ENCODE peak calls at places on chromosomes 3 and 15, in four cellular contexts. L is psoas muscle, V is stomach, R is HCT116. N is an unnamed sample.

GRCh38 chr3:152104847-152105415 is 163.8 kb upstream of the MBNL1 start:
- DNase-seq in L (no peak), V (no peak), R (no peak), N (no peak)

GRCh38 chr3:5298453-5298852 is 110.9 kb downstream of the EDEM1 start:
- DNase-seq in L (no peak), V (no peak), R (no peak), N (no peak)

GRCh38 chr15:47937834-47938233 is 183.0 kb upstream of the SLC24A5 start:
- DNase-seq in L (no peak), V (no peak), R (no peak), N (no peak)

GRCh38 chr15:68560501-68561113 is 18.2 kb upstream of the CORO2B start:
- DNase-seq in L (no peak), V (no peak), R (no peak), N (peak; percentile 41)

GRCh38 chr15:92709064-92709463 is 53.5 kb upstream of the FAM174B start:
- DNase-seq in L (no peak), V (no peak), R (no peak), N (no peak)

GRCh38 chr3:57682284-57682683 is 10.6 kb downstream of the DENND6A start:
- DNase-seq in L (no peak), V (no peak), R (no peak), N (no peak)

GRCh38 chr15:67836477-67836876 is 3.4 kb downstream of the RNU6-1 start:
- DNase-seq in L (peak; percentile 56), V (peak; percentile 60), R (no peak), N (peak; percentile 63)

GRCh38 chr3:180375831-180376230 is 226.1 kb upstream of the TTC14 start:
- DNase-seq in L (no peak), V (no peak), R (no peak), N (no peak)

GRCh38 chr3:147797095-147797494 is 387.9 kb downstream of the ZIC1 start:
- DNase-seq in L (no peak), V (no peak), R (no peak), N (no peak)

GRCh38 chr3:180980612-180981011 is 8.9 kb downstream of the DNAJC19 start:
- DNase-seq in L (no peak), V (no peak), R (no peak), N (no peak)

GRCh38 chr15:93146601-93147000 is 57.6 kb upstream of the RGMA start:
- DNase-seq in L (no peak), V (no peak), R (no peak), N (no peak)

GRCh38 chr15:72203507-72203837 is 5.9 kb upstream of the GRAMD2A start:
- DNase-seq in L (peak; percentile 74), V (peak; percentile 68), R (no peak), N (no peak)

GRCh38 chr15:85412956-85413854 is 32.8 kb downstream of the AKAP13 start:
- DNase-seq in L (peak; percentile 65), V (peak; percentile 65), R (peak; percentile 88), N (peak; percentile 84)

GRCh38 chr15:90701880-90702630 is 15.1 kb upstream of the BLM start:
- DNase-seq in L (no peak), V (no peak), R (no peak), N (no peak)

GRCh38 chr3:149462653-149463052 is 11.8 kb upstream of the TM4SF4 start:
- DNase-seq in L (no peak), V (no peak), R (no peak), N (no peak)

GRCh38 chr3:107220538-107220937 is 156.7 kb upstream of the CCDC54 start:
- DNase-seq in L (no peak), V (no peak), R (no peak), N (no peak)

GRCh38 chr15:99440551-99441426 is 125.0 kb upstream of the MEF2A start:
- DNase-seq in L (no peak), V (peak; percentile 25), R (no peak), N (peak; percentile 42)

GRCh38 chr15:64251121-64251520 is 88.3 kb upstream of the PPIB start:
- DNase-seq in L (no peak), V (no peak), R (no peak), N (no peak)

GRCh38 chr3:119492810-119493209 is 5.5 kb upstream of the TIMMDC1 start:
- DNase-seq in L (no peak), V (no peak), R (no peak), N (no peak)

GRCh38 chr3:194364652-194365434 is 4.7 kb downstream of the LRRC15 start:
- DNase-seq in L (peak; percentile 73), V (no peak), R (no peak), N (no peak)

GRCh38 chr15:59349715-59350420 is 22.8 kb downstream of the MYO1E start:
- DNase-seq in L (no peak), V (no peak), R (peak; percentile 83), N (peak; percentile 70)

GRCh38 chr15:35697549-35698299 is 151.8 kb upstream of the DPH6 start:
- DNase-seq in L (no peak), V (no peak), R (no peak), N (no peak)

GRCh38 chr3:59320080-59320479 is 270.3 kb upstream of the CFAP20DC start:
- DNase-seq in L (no peak), V (no peak), R (no peak), N (no peak)

GRCh38 chr3:127674099-127674792 is 1.5 kb downstream of the ABTB1 start:
- DNase-seq in L (peak; percentile 51), V (peak; percentile 19), R (no peak), N (peak; percentile 44)

GRCh38 chr3:59411694-59412093 is 361.9 kb upstream of the CFAP20DC start:
- DNase-seq in L (no peak), V (no peak), R (no peak), N (no peak)

GRCh38 chr3:194879991-194880939 is 194.6 kb downstream of the FAM43A start:
- DNase-seq in L (no peak), V (peak; percentile 77), R (no peak), N (no peak)

GRCh38 chr15:97963779-97964178 is 3.3 kb downstream of the ARRDC4 start:
- DNase-seq in L (no peak), V (no peak), R (no peak), N (no peak)
- H3K4me1 ChIP-seq in L (peaks cover 11% of the 10 kb centered on the region), V (peaks cover 18% of the 10 kb centered on the region), R (peaks cover 17% of the 10 kb centered on the region), N (peaks cover 37% of the 10 kb centered on the region)

DNA sequence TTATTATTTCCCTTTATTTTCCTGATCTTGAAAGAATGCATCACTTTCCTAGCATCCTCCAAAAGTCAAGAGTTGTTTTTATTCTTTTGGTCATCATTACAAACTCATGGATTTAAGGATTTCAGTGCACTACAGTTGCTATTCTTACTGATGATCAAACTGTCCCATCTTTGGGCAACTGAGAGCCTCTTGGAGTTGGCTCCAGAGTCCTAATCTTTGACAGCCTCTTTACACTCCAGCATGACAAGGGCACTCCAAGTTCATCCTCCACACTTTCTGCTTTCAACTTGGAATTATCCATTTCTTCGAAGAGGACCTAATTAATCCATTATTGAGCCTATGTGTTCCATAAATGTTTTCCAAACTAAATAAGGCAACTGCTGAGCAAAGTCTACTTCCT is 5.7 kb downstream of the UACA start:
- DNase-seq in L (no peak), V (no peak), R (no peak), N (no peak)
- H3K4me1 ChIP-seq in L (peaks cover 58% of the 10 kb centered on the region), V (peaks cover 29% of the 10 kb centered on the region), R (peaks cover 15% of the 10 kb centered on the region), N (peaks cover 2% of the 10 kb centered on the region)

DNA sequence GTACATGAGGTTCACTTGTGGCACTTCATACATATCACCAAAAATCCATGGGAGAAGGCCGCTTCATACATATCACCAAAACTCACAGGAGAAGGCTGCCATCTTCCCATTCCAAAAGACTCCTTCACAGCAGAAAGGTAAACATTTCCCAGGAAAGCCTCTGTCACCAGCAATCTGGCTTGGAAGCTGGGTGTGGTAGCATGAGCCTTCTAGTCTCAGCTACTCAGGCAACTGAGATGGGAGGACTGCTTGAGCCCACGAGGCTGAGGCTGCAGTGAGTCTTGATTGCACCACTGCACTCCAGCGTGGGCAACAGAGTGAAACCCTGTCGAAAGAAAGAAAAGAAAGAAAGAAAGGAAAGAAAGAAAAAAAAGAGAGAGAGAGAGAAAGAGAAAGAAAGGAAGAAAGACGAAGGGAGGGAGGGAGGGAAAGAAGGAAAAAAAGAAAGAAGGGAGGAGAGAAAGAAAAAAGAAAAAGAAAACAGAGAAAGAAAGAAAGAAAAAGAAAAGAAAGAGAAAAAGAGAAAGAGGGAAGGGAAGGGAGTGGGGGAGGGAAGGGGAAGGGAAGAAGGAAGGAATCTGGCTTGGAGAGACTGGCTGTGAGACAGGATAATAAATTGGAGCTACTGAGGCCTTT is 7.2 kb downstream of the LRIG1 start:
- DNase-seq in L (no peak), V (no peak), R (no peak), N (no peak)
- H3K4me1 ChIP-seq in L (peaks cover 84% of the 10 kb centered on the region), V (peaks cover 65% of the 10 kb centered on the region), R (no peaks in the 10 kb centered on the region), N (peaks cover 68% of the 10 kb centered on the region)

DNA sequence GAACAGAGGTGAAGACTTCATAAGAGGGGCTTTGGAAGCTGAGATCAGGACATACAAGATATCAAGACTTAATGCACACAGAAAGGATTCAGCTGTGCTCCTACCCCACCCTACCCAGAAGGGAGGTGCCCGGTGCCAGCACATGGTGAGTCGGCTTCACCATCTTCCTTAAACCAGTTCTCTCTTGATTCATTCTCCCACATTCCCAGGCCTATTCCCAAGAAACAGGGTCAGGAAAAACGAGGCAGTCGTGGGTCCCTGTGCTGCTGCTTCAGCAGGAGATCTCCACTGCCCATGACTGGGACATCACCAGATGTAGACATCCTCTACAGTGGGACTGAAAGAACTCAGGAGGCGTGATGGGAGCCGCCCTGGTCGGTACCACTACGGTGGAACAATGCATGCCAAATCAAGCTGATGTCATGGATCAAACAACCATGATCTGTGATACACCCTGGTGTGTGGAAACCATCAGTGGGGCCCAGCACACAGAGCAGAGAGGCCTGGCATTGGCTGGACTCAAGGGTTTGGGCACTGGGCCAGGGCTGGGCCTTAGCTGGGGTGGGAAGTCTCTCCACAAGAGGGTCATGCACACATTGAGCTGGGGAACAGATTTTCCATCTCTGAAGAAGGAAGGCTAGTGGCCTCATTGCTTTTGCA is 41.9 kb downstream of the CCDC12 start:
- DNase-seq in L (peak; percentile 72), V (no peak), R (no peak), N (no peak)
- H3K4me1 ChIP-seq in L (peaks cover 95% of the 10 kb centered on the region), V (peaks cover 79% of the 10 kb centered on the region), R (peaks cover 82% of the 10 kb centered on the region), N (peaks cover 36% of the 10 kb centered on the region)

DNA sequence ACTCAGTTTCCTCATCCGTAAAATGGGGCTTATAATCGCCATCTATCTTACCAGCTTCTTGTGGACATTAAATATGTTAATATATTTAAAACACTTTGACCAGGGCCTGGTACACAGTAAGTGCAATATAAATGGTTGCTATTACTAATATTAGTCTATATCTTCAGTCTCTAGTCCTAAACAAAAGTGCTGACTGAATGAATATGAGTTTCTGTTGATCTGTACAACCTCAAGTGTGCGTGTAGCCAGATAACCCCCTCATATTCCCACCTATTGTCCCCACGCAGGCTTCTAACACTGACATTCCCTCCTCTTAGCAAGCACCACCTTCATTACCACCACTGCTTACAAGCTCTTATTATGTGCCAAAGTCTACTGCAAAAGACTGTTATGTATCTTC is 27.6 kb upstream of the LMCD1 start:
- DNase-seq in L (no peak), V (no peak), R (no peak), N (no peak)
- H3K4me1 ChIP-seq in L (no peaks in the 10 kb centered on the region), V (no peaks in the 10 kb centered on the region), R (no peaks in the 10 kb centered on the region), N (no peaks in the 10 kb centered on the region)

GRCh38 chr3:187015903-187016638 is 85.7 kb downstream of the ST6GAL1 start:
- DNase-seq in L (no peak), V (no peak), R (no peak), N (no peak)
- H3K4me1 ChIP-seq in L (peaks cover 7% of the 10 kb centered on the region), V (peaks cover 4% of the 10 kb centered on the region), R (no peaks in the 10 kb centered on the region), N (no peaks in the 10 kb centered on the region)

N was measured in Peyer's patch.